ENCODE peak calls at places on chromosomes 13 and 19, in four cellular contexts. C is lower lobe of right lung; K is central memory CD8-positive, alpha-beta T cell; E is T-helper 17 cell. Q is an unnamed sample.

GRCh38 chr19:40791349-40791748 is 7.6 kb upstream of the EGLN2 start:
- ATAC-seq in K (no peak), E (no peak), C (peak; percentile 90), Q (no peak)

GRCh38 chr19:55635334-55635717 is 5.5 kb upstream of the ZNF580 start:
- ATAC-seq in C (no peak), E (no peak), K (no peak), Q (peak; percentile 35)

GRCh38 chr13:95540848-95541247 is 11.7 kb upstream of the CLDN10 start:
- ATAC-seq in C (no peak), E (no peak), K (no peak), Q (no peak)

GRCh38 chr19:41912899-41913475 is 15.3 kb downstream of the ERFL start:
- ATAC-seq in K (peak; percentile 18), C (peak; percentile 11), E (peak; percentile 35), Q (peak; percentile 40)

GRCh38 chr13:52165410-52165809 is 6.0 kb upstream of the NEK3 start:
- ATAC-seq in K (no peak), E (no peak), C (no peak), Q (no peak)

GRCh38 chr19:7307590-7308218 is 13.5 kb upstream of the INSR start:
- ATAC-seq in K (no peak), E (no peak), C (no peak), Q (no peak)

GRCh38 chr13:39410089-39410901 is 192.7 kb downstream of the LHFPL6 start:
- ATAC-seq in K (no peak), C (no peak), E (no peak), Q (no peak)

GRCh38 chr13:64556391-64556790 is 2673.7 kb downstream of the PCDH9 start:
- ATAC-seq in K (no peak), E (no peak), C (no peak), Q (no peak)

GRCh38 chr13:23671367-23671766 is 101.2 kb downstream of the TNFRSF19 start:
- ATAC-seq in C (no peak), K (no peak), E (no peak), Q (no peak)

GRCh38 chr13:58018020-58018419 is 386.5 kb downstream of the PCDH17 start:
- ATAC-seq in E (no peak), K (no peak), C (no peak), Q (no peak)

GRCh38 chr19:43425567-43426392 is 11.1 kb downstream of the TEX101 start:
- ATAC-seq in C (no peak), K (no peak), E (no peak), Q (no peak)

GRCh38 chr19:29745253-29745652 is 30.2 kb upstream of the C19orf12 start:
- ATAC-seq in C (no peak), E (no peak), K (no peak), Q (peak; percentile 53)

GRCh38 chr19:18020212-18021067 is 12.5 kb downstream of the ARRDC2 start:
- ATAC-seq in K (no peak), E (no peak), C (peak; percentile 65), Q (no peak)

GRCh38 chr19:40335101-40335500 is 13.1 kb downstream of the C19orf47 start:
- ATAC-seq in E (no peak), K (no peak), C (no peak), Q (no peak)

GRCh38 chr13:64446372-64446771 is 2783.8 kb downstream of the PCDH9 start:
- ATAC-seq in K (no peak), E (no peak), C (no peak), Q (no peak)

GRCh38 chr19:55027472-55028337 is 10.4 kb downstream of the GP6 start:
- ATAC-seq in C (no peak), E (peak; percentile 25), K (no peak), Q (no peak)

GRCh38 chr19:2529473-2529918 is 53.6 kb downstream of the GADD45B start:
- ATAC-seq in K (no peak), C (peak; percentile 68), E (no peak), Q (peak; percentile 50)

GRCh38 chr13:28984326-28984725 is 164.2 kb downstream of the MTUS2 start:
- ATAC-seq in C (no peak), E (no peak), K (no peak), Q (no peak)

GRCh38 chr13:98473135-98473791 is 103.6 kb downstream of the STK24 start:
- ATAC-seq in E (no peak), K (no peak), C (no peak), Q (no peak)

GRCh38 chr13:50386527-50387123 is 371.4 kb downstream of the KCNRG start:
- ATAC-seq in K (no peak), E (no peak), C (peak; percentile 76), Q (no peak)

GRCh38 chr19:5838437-5839311 is 828 bp downstream of the FUT6 start:
- ATAC-seq in C (no peak), E (no peak), K (no peak), Q (no peak)